ENCODE peak calls at places on chromosomes 1 and 21, in seven cellular contexts. R is fibroblast of the conjunctiva, N is SIG-M5, G is T-cell, B is AG09319, O is fibroblast of lung, V is HTR-8/SVneo. S is an unnamed sample.

GRCh38 chr1:17586172-17586963 is 46.9 kb downstream of the ARHGEF10L start:
- DNase-seq in R (peak; percentile 78), N (no peak), G (no peak), B (peak; percentile 67), O (peak; percentile 85), V (peak; percentile 25), S (no peak)

GRCh38 chr1:20058531-20058930 is 11.5 kb upstream of the PLA2G5 start:
- DNase-seq in R (no peak), N (no peak), G (peak; percentile 19), B (no peak), O (peak; percentile 97), V (peak; percentile 24), S (no peak)

GRCh38 chr1:114021665-114022099 is 42.4 kb downstream of the OLFML3 start:
- DNase-seq in R (no peak), N (no peak), G (no peak), B (no peak), O (no peak), V (no peak), S (no peak)

GRCh38 chr1:58524353-58524945 is 22.1 kb downstream of the OMA1 start:
- DNase-seq in R (peak; percentile 18), N (no peak), G (no peak), B (peak; percentile 64), O (no peak), V (no peak), S (no peak)

GRCh38 chr21:41636636-41637625 is 129.0 kb upstream of the TMPRSS2 start:
- DNase-seq in R (no peak), N (no peak), G (no peak), B (no peak), O (no peak), V (no peak), S (no peak)

GRCh38 chr1:117113199-117113598 is 8.3 kb downstream of the TRIM45 start:
- DNase-seq in R (no peak), N (no peak), G (no peak), B (no peak), O (no peak), V (no peak), S (no peak)

GRCh38 chr1:169289016-169289415 is 78.6 kb downstream of the NME7 start:
- DNase-seq in R (no peak), N (no peak), G (no peak), B (no peak), O (no peak), V (no peak), S (no peak)

GRCh38 chr1:1204998-1205768 is 1.2 kb downstream of the TNFRSF18 start:
- DNase-seq in R (no peak), N (no peak), G (no peak), B (no peak), O (no peak), V (no peak), S (no peak)

GRCh38 chr1:212606042-212606733 is 2.4 kb upstream of the ATF3 start:
- DNase-seq in R (no peak), N (no peak), G (no peak), B (no peak), O (no peak), V (no peak), S (no peak)

GRCh38 chr21:34073749-34074282 is 438 bp downstream of the MRPS6 start:
- DNase-seq in R (no peak), N (no peak), G (peak; percentile 20), B (no peak), O (no peak), V (no peak), S (no peak)

GRCh38 chr1:118973536-118974160 is 14.5 kb downstream of the TBX15 start:
- DNase-seq in R (peak; percentile 70), N (no peak), G (no peak), B (no peak), O (no peak), V (no peak), S (no peak)

GRCh38 chr1:9129391-9130041 is 614 bp upstream of the GPR157 start:
- DNase-seq in R (no peak), N (no peak), G (peak; percentile 80), B (no peak), O (peak; percentile 43), V (peak; percentile 72), S (no peak)

GRCh38 chr1:7511381-7511780 is 259.7 kb upstream of the VAMP3 start:
- DNase-seq in R (no peak), N (no peak), G (no peak), B (no peak), O (no peak), V (no peak), S (no peak)

GRCh38 chr1:98493469-98493868 is 168.1 kb upstream of the SNX7 start:
- DNase-seq in R (no peak), N (no peak), G (no peak), B (no peak), O (peak; percentile 6), V (no peak), S (no peak)

GRCh38 chr1:193700710-193701355 is 514.4 kb upstream of the B3GALT2 start:
- DNase-seq in R (no peak), N (no peak), G (no peak), B (no peak), O (peak; percentile 85), V (peak; percentile 31), S (no peak)

S was measured in NCI-H2081 treated with DMSO at 0.1 percent for 48 hours.